ENCODE peak calls at places on chromosome 17, in ten cellular contexts. O, N, G, Q, W, V, F, L, P and J are unnamed samples.

GRCh38 chr17:39755550-39756375 is 18.0 kb downstream of the GRB7 start:
- DNase-seq in N (no peak), Q (peak; percentile 63), W (no peak), L (peak; percentile 33), G (no peak), O (no peak), P (no peak), V (no peak), F (no peak), J (no peak)

GRCh38 chr17:4110152-4110551 is 32.7 kb downstream of the ZZEF1 start:
- DNase-seq in O (no peak), V (no peak), G (no peak), L (no peak), N (no peak), F (no peak), Q (no peak), W (peak; percentile 38), P (no peak), J (no peak)

GRCh38 chr17:38339891-38340290 is 3.9 kb downstream of the GPR179 start:
- DNase-seq in N (no peak), P (no peak), W (no peak), F (no peak), V (no peak), L (no peak), G (no peak), Q (no peak), O (no peak), J (no peak)

GRCh38 chr17:79870540-79870939 is 31.3 kb upstream of the CBX4 start:
- DNase-seq in G (no peak), Q (no peak), L (no peak), V (no peak), O (no peak), P (no peak), N (no peak), W (no peak), F (no peak), J (peak; percentile 56)

GRCh38 chr17:51767287-51767686 is 391.2 kb downstream of the CA10 start:
- DNase-seq in G (no peak), P (no peak), V (no peak), Q (no peak), O (no peak), F (no peak), W (no peak), N (no peak), L (no peak), J (no peak)

GRCh38 chr17:69454051-69454450 is 39.6 kb downstream of the MAP2K6 start:
- DNase-seq in F (no peak), O (no peak), N (no peak), G (no peak), W (no peak), V (no peak), Q (no peak), L (peak; percentile 51), P (no peak), J (no peak)

GRCh38 chr17:43917348-43918025 is 10.2 kb upstream of the MPP2 start:
- DNase-seq in F (no peak), P (no peak), Q (peak; percentile 53), O (peak; percentile 60), V (peak; percentile 20), W (no peak), G (peak; percentile 52), N (no peak), L (peak; percentile 82), J (peak; percentile 88)

GRCh38 chr17:82935944-82936767 is 96.3 kb upstream of the ZNF750 start:
- DNase-seq in G (no peak), W (no peak), F (no peak), O (no peak), P (no peak), N (no peak), Q (no peak), V (no peak), L (peak; percentile 42), J (no peak)

GRCh38 chr17:64941761-64942160 is 22.5 kb upstream of the LRRC37A3 start:
- DNase-seq in V (no peak), L (no peak), O (no peak), F (peak; percentile 57), P (no peak), G (no peak), N (no peak), W (no peak), Q (no peak), J (no peak)